ENCODE peak calls at places on chromosomes 3 and 15, in seven cellular contexts. N is A549, W is PC-9, M is dorsolateral prefrontal cortex, F is nephron progenitor cell, R is RWPE1, J is GM13976. B is an unnamed sample.

GRCh38 chr15:98177950-98178848 is 217.7 kb downstream of the ARRDC4 start:
- DNase-seq in N (peak; percentile 70), W (peak; percentile 55), M (no peak), F (peak; percentile 59), R (peak; percentile 87), J (peak; percentile 17), B (no peak)

GRCh38 chr3:133488785-133489367 is 84.6 kb upstream of the CDV3 start:
- DNase-seq in N (no peak), W (peak; percentile 63), M (no peak), F (no peak), R (peak; percentile 34), J (no peak), B (no peak)

GRCh38 chr3:57227930-57228733 is 603 bp downstream of the APPL1 start:
- DNase-seq in N (peak; percentile 26), W (no peak), M (peak; percentile 61), F (peak; percentile 60), R (peak; percentile 18), J (peak; percentile 50), B (no peak)

GRCh38 chr15:89119489-89120478 is 31.5 kb downstream of the ABHD2 start:
- DNase-seq in N (peak; percentile 95), W (peak; percentile 94), M (no peak), F (no peak), R (peak; percentile 85), J (no peak), B (no peak)

GRCh38 chr15:56918907-56919707 is 663 bp downstream of the TCF12 start:
- DNase-seq in N (peak; percentile 75), W (peak; percentile 40), M (no peak), F (peak; percentile 64), R (peak; percentile 67), J (peak; percentile 77), B (no peak)

GRCh38 chr3:55541456-55541855 is 54.4 kb upstream of the WNT5A start:
- DNase-seq in N (no peak), W (no peak), M (no peak), F (no peak), R (no peak), J (no peak), B (no peak)

GRCh38 chr3:175980731-175981130 is 1121.6 kb downstream of the NAALADL2 start:
- DNase-seq in N (no peak), W (no peak), M (no peak), F (no peak), R (no peak), J (no peak), B (no peak)

GRCh38 chr3:51646091-51646490 is 25.0 kb upstream of the TEX264 start:
- DNase-seq in N (no peak), W (no peak), M (no peak), F (no peak), R (no peak), J (no peak), B (no peak)

GRCh38 chr3:125462722-125463299 is 57.2 kb downstream of the SNX4 start:
- DNase-seq in N (no peak), W (no peak), M (no peak), F (no peak), R (no peak), J (no peak), B (no peak)

GRCh38 chr15:62524848-62525247 is 359.8 kb upstream of the C2CD4B start:
- DNase-seq in N (no peak), W (no peak), M (no peak), F (no peak), R (no peak), J (no peak), B (no peak)

GRCh38 chr3:127121221-127121647 is 71.7 kb upstream of the PRR23E start:
- DNase-seq in N (no peak), W (no peak), M (no peak), F (no peak), R (no peak), J (no peak), B (no peak)

GRCh38 chr3:123138819-123139517 is 62.8 kb upstream of the SEC22A start:
- DNase-seq in N (no peak), W (no peak), M (no peak), F (peak; percentile 25), R (no peak), J (no peak), B (no peak)

GRCh38 chr3:53837331-53837730 is 8.9 kb downstream of the CHDH start:
- DNase-seq in N (no peak), W (no peak), M (no peak), F (no peak), R (no peak), J (no peak), B (no peak)

GRCh38 chr3:197540961-197541377 is 14.8 kb downstream of the BDH1 start:
- DNase-seq in N (no peak), W (peak; percentile 93), M (no peak), F (no peak), R (peak; percentile 30), J (no peak), B (no peak)

GRCh38 chr3:151075869-151076573 is 9.4 kb upstream of the MED12L start:
- DNase-seq in N (no peak), W (no peak), M (no peak), F (no peak), R (no peak), J (no peak), B (no peak)

GRCh38 chr3:137582484-137582883 is 181.6 kb upstream of the SOX14 start:
- DNase-seq in N (no peak), W (no peak), M (no peak), F (no peak), R (no peak), J (no peak), B (no peak)

GRCh38 chr15:85094685-85095084 is 113.0 kb downstream of the PDE8A start:
- DNase-seq in N (no peak), W (no peak), M (no peak), F (no peak), R (no peak), J (no peak), B (no peak)

GRCh38 chr3:132595036-132595435 is 2.0 kb upstream of the ACKR4 start:
- DNase-seq in N (no peak), W (no peak), M (no peak), F (no peak), R (no peak), J (no peak), B (no peak)

GRCh38 chr15:60649845-60650548 is 171.1 kb upstream of the ICE2 start:
- DNase-seq in N (no peak), W (no peak), M (no peak), F (no peak), R (no peak), J (peak; percentile 14), B (no peak)

GRCh38 chr3:152591448-152592003 is 243.4 kb upstream of the P2RY1 start:
- DNase-seq in N (no peak), W (no peak), M (no peak), F (no peak), R (no peak), J (no peak), B (no peak)

GRCh38 chr3:51681453-51681852 is 10.4 kb downstream of the TEX264 start:
- DNase-seq in N (no peak), W (no peak), M (no peak), F (no peak), R (peak; percentile 52), J (no peak), B (no peak)

GRCh38 chr15:88661766-88662556 is 23.1 kb downstream of the ISG20 start:
- DNase-seq in N (no peak), W (no peak), M (no peak), F (no peak), R (no peak), J (no peak), B (no peak)

GRCh38 chr15:91113036-91113435 is 13.0 kb downstream of the SV2B start:
- DNase-seq in N (no peak), W (no peak), M (no peak), F (no peak), R (no peak), J (no peak), B (no peak)

GRCh38 chr3:9704343-9705322 is 1.0 kb downstream of the CPNE9 start:
- DNase-seq in N (peak; percentile 53), W (no peak), M (no peak), F (peak; percentile 85), R (peak; percentile 55), J (peak; percentile 74), B (no peak)

GRCh38 chr3:83928903-83929302 is 1029.9 kb upstream of the CADM2 start:
- DNase-seq in N (no peak), W (no peak), M (no peak), F (no peak), R (no peak), J (no peak), B (no peak)

GRCh38 chr3:83926291-83926690 is 1032.5 kb upstream of the CADM2 start:
- DNase-seq in N (no peak), W (no peak), M (no peak), F (no peak), R (no peak), J (no peak), B (no peak)

GRCh38 chr3:83928391-83928790 is 1030.4 kb upstream of the CADM2 start:
- DNase-seq in N (peak; percentile 60), W (peak; percentile 49), M (no peak), F (no peak), R (no peak), J (no peak), B (no peak)
- TF ChIP-seq CTCF in N (peak; percentile 23), W (peak; percentile 62), M (no peak), F (no peak), R (no peak), J (peak; percentile 12), B (no peak)

GRCh38 chr3:39911465-39912309 is 102.3 kb downstream of the MYRIP start:
- DNase-seq in N (no peak), W (no peak), M (no peak), F (peak; percentile 5), R (no peak), J (no peak), B (no peak)
- TF ChIP-seq CTCF in N (no peak), W (no peak), M (no peak), F (no peak), R (no peak), J (no peak), B (no peak)

GRCh38 chr15:49155110-49155833 is at the start of gene COPS2:
- DNase-seq in N (peak; percentile 96), W (peak; percentile 93), M (peak; percentile 93), F (peak; percentile 90), R (peak; percentile 93), J (peak; percentile 87), B (peak; percentile 78)
- TF ChIP-seq CTCF in N (no peak), W (no peak), M (peak; percentile 33), F (no peak), R (no peak), J (no peak), B (no peak)

GRCh38 chr3:87796137-87796899 is 262.5 kb downstream of the CGGBP1 start:
- DNase-seq in N (no peak), W (no peak), M (no peak), F (no peak), R (no peak), J (no peak), B (no peak)

GRCh38 chr3:87792193-87792531 is 266.6 kb downstream of the CGGBP1 start:
- DNase-seq in N (peak; percentile 3), W (no peak), M (no peak), F (no peak), R (no peak), J (no peak), B (no peak)

GRCh38 chr3:87793322-87793877 is 265.4 kb downstream of the CGGBP1 start:
- DNase-seq in N (peak; percentile 11), W (no peak), M (no peak), F (no peak), R (no peak), J (no peak), B (no peak)

GRCh38 chr3:87791248-87792027 is 267.4 kb downstream of the CGGBP1 start:
- DNase-seq in N (no peak), W (no peak), M (no peak), F (no peak), R (no peak), J (no peak), B (no peak)

GRCh38 chr3:87792532-87793321 is 266.1 kb downstream of the CGGBP1 start:
- DNase-seq in N (peak; percentile 31), W (no peak), M (no peak), F (peak; percentile 77), R (no peak), J (peak; percentile 21), B (no peak)
- TF ChIP-seq CTCF in N (peak; percentile 33), W (no peak), M (no peak), F (peak; percentile 33), R (no peak), J (no peak), B (no peak)

B was measured in omental fat pad.